ENCODE peak calls at places on chromosomes 16 and 17, in four cellular contexts. One of them, this sample, is unnamed.

GRCh38 chr16:83973581-83974385 is 5.7 kb downstream of the NECAB2 start:
- DNase-seq in AG04449: no peak
- DNase-seq in IMR-90: no peak
- DNase-seq in AG04450: no peak
- DNase-seq in this sample: no peak

GRCh38 chr17:53934931-53935330 is 112.2 kb downstream of the KIF2B start:
- DNase-seq in AG04449: no peak
- DNase-seq in IMR-90: no peak
- DNase-seq in AG04450: no peak
- DNase-seq in this sample: no peak

GRCh38 chr17:32928527-32929287 is 754 bp downstream of the TMEM98 start:
- DNase-seq in AG04449: no peak
- DNase-seq in IMR-90: peak
- DNase-seq in AG04450: no peak
- DNase-seq in this sample: no peak

GRCh38 chr16:48054881-48055601 is 100.8 kb downstream of the ABCC12 start:
- DNase-seq in AG04449: no peak
- DNase-seq in IMR-90: peak
- DNase-seq in AG04450: peak
- DNase-seq in this sample: peak

GRCh38 chr17:28495626-28496025 is 10.5 kb upstream of the FOXN1 start:
- DNase-seq in AG04449: no peak
- DNase-seq in IMR-90: no peak
- DNase-seq in AG04450: no peak
- DNase-seq in this sample: no peak

GRCh38 chr17:58052951-58053715 is 30.1 kb upstream of the DYNLL2 start:
- DNase-seq in AG04449: no peak
- DNase-seq in IMR-90: no peak
- DNase-seq in AG04450: no peak
- DNase-seq in this sample: no peak

GRCh38 chr16:819336-819735 is 18.8 kb upstream of the GNG13 start:
- DNase-seq in AG04449: no peak
- DNase-seq in IMR-90: no peak
- DNase-seq in AG04450: no peak
- DNase-seq in this sample: no peak

GRCh38 chr17:71023631-71024030 is 854.3 kb downstream of the KCNJ2 start:
- DNase-seq in AG04449: no peak
- DNase-seq in IMR-90: no peak
- DNase-seq in AG04450: no peak
- DNase-seq in this sample: peak

GRCh38 chr17:70636517-70637133 is 467.3 kb downstream of the KCNJ2 start:
- DNase-seq in AG04449: peak
- DNase-seq in IMR-90: peak
- DNase-seq in AG04450: peak
- DNase-seq in this sample: no peak

GRCh38 chr17:66834426-66834918 is 445 bp upstream of the CACNG5 start:
- DNase-seq in AG04449: no peak
- DNase-seq in IMR-90: no peak
- DNase-seq in AG04450: no peak
- DNase-seq in this sample: no peak

GRCh38 chr17:5527647-5528250 is 41.4 kb downstream of the MIS12 start:
- DNase-seq in AG04449: no peak
- DNase-seq in IMR-90: no peak
- DNase-seq in AG04450: no peak
- DNase-seq in this sample: no peak

GRCh38 chr17:64773836-64774761 is 112.0 kb upstream of the SMURF2 start:
- DNase-seq in AG04449: no peak
- DNase-seq in IMR-90: peak
- DNase-seq in AG04450: peak
- DNase-seq in this sample: no peak

GRCh38 chr17:77105706-77106105 is 35.1 kb upstream of the SEC14L1 start:
- DNase-seq in AG04449: no peak
- DNase-seq in IMR-90: no peak
- DNase-seq in AG04450: no peak
- DNase-seq in this sample: no peak

GRCh38 chr16:24853830-24854229 is 8.1 kb downstream of the SLC5A11 start:
- DNase-seq in AG04449: no peak
- DNase-seq in IMR-90: peak
- DNase-seq in AG04450: no peak
- DNase-seq in this sample: no peak

GRCh38 chr17:16936536-16937310 is 35.2 kb downstream of the TNFRSF13B start:
- DNase-seq in AG04449: no peak
- DNase-seq in IMR-90: no peak
- DNase-seq in AG04450: no peak
- DNase-seq in this sample: no peak

GRCh38 chr17:27657620-27658019 is 26.6 kb downstream of the LGALS9 start:
- DNase-seq in AG04449: no peak
- DNase-seq in IMR-90: peak
- DNase-seq in AG04450: no peak
- DNase-seq in this sample: no peak

GRCh38 chr17:59329558-59330313 is 1.7 kb upstream of the YPEL2 start:
- DNase-seq in AG04449: peak
- DNase-seq in IMR-90: peak
- DNase-seq in AG04450: peak
- DNase-seq in this sample: no peak

GRCh38 chr16:66661210-66661560 is 35.4 kb downstream of the CMTM4 start:
- DNase-seq in AG04449: no peak
- DNase-seq in IMR-90: no peak
- DNase-seq in AG04450: no peak
- DNase-seq in this sample: peak

GRCh38 chr17:4501295-4501949 is 2.7 kb downstream of the SPNS2 start:
- DNase-seq in AG04449: no peak
- DNase-seq in IMR-90: no peak
- DNase-seq in AG04450: no peak
- DNase-seq in this sample: no peak

GRCh38 chr16:23771027-23771426 is 16.2 kb downstream of the CHP2 start:
- DNase-seq in AG04449: no peak
- DNase-seq in IMR-90: no peak
- DNase-seq in AG04450: no peak
- DNase-seq in this sample: no peak

GRCh38 chr17:36731091-36731490 is 129.7 kb downstream of the MRM1 start:
- DNase-seq in AG04449: no peak
- DNase-seq in IMR-90: no peak
- DNase-seq in AG04450: no peak
- DNase-seq in this sample: no peak

GRCh38 chr17:40952169-40952568 is 14.6 kb downstream of the KRT39 start:
- DNase-seq in AG04449: no peak
- DNase-seq in IMR-90: no peak
- DNase-seq in AG04450: no peak
- DNase-seq in this sample: no peak

GRCh38 chr17:17059301-17059890 is 17.1 kb downstream of the MPRIP start:
- DNase-seq in AG04449: no peak
- DNase-seq in IMR-90: no peak
- DNase-seq in AG04450: no peak
- DNase-seq in this sample: no peak

DNA sequence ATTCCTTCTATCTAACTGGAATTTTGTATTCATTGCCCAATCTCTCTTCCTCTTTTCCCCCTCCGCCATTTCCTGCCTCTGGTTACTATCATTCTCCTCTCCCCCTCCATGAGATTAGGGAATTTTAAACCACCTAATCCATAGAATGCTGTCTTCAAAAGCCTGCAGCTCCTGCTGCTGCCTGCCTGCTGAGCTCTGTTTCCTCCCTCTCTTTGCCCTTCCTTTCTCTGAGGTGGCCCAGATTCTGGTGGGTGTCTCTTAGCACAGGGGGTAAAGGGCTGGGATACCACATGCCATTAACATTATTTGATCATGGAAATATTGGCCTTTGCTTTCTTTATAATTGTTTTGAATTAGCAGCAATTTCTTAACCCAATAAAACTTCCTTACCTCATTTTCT is 241.6 kb downstream of the CNTNAP4 start:
- DNase-seq in AG04449: no peak
- DNase-seq in IMR-90: no peak
- DNase-seq in AG04450: no peak
- DNase-seq in this sample: no peak
- H3K4me3 ChIP-seq in AG04449: no peak
- H3K4me3 ChIP-seq in IMR-90: no peak
- H3K4me3 ChIP-seq in AG04450: no peak
- H3K4me3 ChIP-seq in this sample: no peak

DNA sequence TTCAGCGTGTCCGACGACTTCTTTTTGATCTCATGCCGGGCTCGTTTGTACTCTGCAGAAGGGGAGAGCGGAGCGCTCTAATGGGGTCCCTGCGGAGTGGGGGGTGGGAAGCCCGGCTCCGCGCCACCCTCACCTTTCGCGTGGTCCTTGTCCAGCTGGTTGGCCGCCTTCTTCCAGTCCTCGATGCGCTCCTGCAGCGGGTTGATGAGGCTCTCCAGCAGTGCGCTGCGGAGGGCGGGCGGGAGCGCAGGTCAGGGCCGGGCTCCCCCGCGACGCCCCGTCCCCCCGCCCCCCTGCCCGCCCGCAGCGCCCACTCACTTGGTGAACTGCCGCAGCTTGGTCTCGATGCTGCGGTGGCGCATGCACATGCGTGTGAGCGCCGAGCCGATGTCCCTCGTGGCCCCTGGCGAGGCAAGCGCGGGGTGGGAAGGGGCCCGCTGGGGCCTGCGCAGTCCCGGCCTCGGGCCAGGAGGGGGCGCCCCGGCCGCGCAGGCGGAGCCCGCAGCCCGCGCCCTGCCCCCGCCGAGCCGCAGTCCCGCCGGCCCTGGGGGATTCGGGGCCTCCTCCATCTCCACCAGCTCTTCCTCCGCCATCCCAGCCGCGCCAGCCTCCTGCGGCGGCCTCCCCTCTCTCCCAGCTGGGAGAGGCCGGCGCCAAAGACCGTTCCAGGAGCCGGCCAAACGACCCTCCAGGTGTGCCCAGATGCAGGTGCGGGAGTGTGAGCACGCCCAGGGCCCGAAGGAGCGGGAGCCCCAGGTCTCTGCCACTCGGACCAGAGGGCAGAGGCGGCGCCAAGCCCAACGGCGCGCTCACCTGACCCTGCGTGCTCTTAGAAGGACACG is 6.0 kb downstream of the MTSS2 start:
- DNase-seq in AG04449: no peak
- DNase-seq in IMR-90: no peak
- DNase-seq in AG04450: no peak
- DNase-seq in this sample: no peak
- TF ChIP-seq CTCF in AG04449: peak
- TF ChIP-seq CTCF in IMR-90: peak
- TF ChIP-seq CTCF in AG04450: peak
- TF ChIP-seq CTCF in this sample: no peak

DNA sequence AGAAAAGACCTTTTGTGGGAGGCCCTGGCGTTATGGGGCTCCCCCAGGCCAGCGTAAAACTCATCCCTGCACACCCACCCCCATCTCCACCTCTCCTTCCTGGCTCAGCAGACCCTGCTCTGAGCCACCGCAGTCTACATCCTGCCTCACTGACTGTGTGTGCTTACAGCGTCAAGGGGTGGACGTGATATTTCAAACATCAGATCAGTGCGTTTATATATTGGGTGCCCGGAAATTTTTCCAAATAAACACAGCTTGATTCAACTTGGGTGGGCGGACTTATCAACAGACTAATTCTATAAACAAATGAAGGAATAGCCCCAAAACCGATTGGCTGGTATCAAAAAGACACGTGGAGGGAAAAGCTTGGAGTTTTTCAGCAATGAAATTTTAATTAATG is 293 bp upstream of the FOXL1 start:
- DNase-seq in AG04449: no peak
- DNase-seq in IMR-90: peak
- DNase-seq in AG04450: peak
- DNase-seq in this sample: no peak
- H3K4me3 ChIP-seq in AG04449: peak
- H3K4me3 ChIP-seq in IMR-90: peak
- H3K4me3 ChIP-seq in AG04450: peak
- H3K4me3 ChIP-seq in this sample: no peak

GRCh38 chr17:81271226-81271625 is 23.9 kb downstream of the SLC38A10 start:
- DNase-seq in AG04449: no peak
- DNase-seq in IMR-90: no peak
- DNase-seq in AG04450: no peak
- DNase-seq in this sample: no peak

GRCh38 chr17:81264640-81265039 is 25.5 kb downstream of the NDUFAF8 start:
- DNase-seq in AG04449: no peak
- DNase-seq in IMR-90: no peak
- DNase-seq in AG04450: no peak
- DNase-seq in this sample: no peak

GRCh38 chr17:81270279-81270678 is 24.8 kb downstream of the SLC38A10 start:
- DNase-seq in AG04449: no peak
- DNase-seq in IMR-90: no peak
- DNase-seq in AG04450: no peak
- DNase-seq in this sample: no peak

GRCh38 chr17:81265576-81265975 is 26.5 kb downstream of the NDUFAF8 start:
- DNase-seq in AG04449: no peak
- DNase-seq in IMR-90: no peak
- DNase-seq in AG04450: no peak
- DNase-seq in this sample: no peak

DNA sequence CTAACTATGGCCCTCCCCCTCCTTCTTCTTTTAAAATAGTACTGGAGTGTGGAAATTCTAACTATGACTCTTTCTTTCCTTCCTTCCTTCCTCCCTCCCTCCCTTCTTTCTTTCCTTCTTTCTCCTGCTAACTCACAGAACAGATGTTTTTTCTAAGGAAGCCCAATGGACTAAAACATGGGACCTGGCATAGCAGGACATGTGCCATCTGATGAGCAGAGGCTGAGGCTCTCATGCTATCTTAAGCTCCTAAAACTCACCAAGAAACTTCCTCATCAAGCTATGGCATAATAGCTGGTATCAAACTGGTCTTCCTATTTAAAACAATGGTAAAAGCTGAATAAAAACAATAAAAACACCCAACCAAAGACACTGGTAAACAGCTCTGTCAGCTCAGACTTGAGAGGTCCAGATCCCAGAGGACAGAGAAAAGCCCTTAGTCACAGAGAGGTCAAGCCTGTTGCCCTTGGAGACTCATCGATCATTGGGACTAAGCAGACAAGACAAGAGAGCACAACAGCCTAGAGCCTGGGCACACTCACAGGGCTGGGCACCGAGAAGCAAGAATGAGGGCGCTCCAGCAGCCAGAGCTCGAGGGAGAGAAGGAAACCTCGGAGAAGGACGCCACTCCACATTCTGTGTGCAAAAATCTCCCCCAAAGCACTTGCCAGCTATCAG is 27.6 kb downstream of the SLC38A10 start:
- DNase-seq in AG04449: no peak
- DNase-seq in IMR-90: no peak
- DNase-seq in AG04450: no peak
- DNase-seq in this sample: no peak
- TF ChIP-seq CTCF in AG04449: no peak
- TF ChIP-seq CTCF in IMR-90: no peak
- TF ChIP-seq CTCF in AG04450: no peak
- TF ChIP-seq CTCF in this sample: no peak

GRCh38 chr17:20246692-20247091 is 220.6 kb downstream of the LGALS9B start:
- DNase-seq in AG04449: no peak
- DNase-seq in IMR-90: no peak
- DNase-seq in AG04450: no peak
- DNase-seq in this sample: no peak
- H3K4me3 ChIP-seq in AG04449: no peak
- H3K4me3 ChIP-seq in IMR-90: no peak
- H3K4me3 ChIP-seq in AG04450: no peak
- H3K4me3 ChIP-seq in this sample: no peak

DNA sequence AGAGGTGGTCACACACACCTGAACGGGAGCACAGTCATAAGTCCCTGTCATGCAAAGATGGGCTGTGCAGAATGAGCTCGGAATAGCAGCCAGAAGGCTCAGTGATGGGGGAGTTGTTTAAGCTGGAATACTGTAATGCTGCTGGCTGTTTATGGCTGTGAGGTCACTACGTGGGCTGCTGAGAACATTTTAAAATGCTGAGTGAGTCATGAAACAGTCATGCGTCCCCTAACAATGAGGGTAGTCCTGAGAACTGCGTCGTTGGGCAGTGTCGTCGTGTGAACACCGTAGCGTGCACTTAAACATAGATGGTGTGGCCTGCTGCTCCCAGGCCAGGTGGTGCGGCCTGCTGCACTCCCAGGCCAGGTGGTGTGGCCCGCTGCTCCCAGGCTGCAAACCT is 39.7 kb downstream of the TBCD start:
- DNase-seq in AG04449: peak
- DNase-seq in IMR-90: peak
- DNase-seq in AG04450: peak
- DNase-seq in this sample: peak
- TF ChIP-seq CTCF in AG04449: no peak
- TF ChIP-seq CTCF in IMR-90: no peak
- TF ChIP-seq CTCF in AG04450: no peak
- TF ChIP-seq CTCF in this sample: no peak

This sample was measured in kidney epithelial cell.